ENCODE peak calls at places on chromosomes 3 and 15, in seven cellular contexts. L is tibial nerve, K is K562, W is A549, Y is HepG2, C is stomach, A is SK-N-SH. B is an unnamed sample.

GRCh38 chr15:101123222-101123910 is 128.5 kb downstream of the CHSY1 start:
- DNase-seq in C (no peak), Y (no peak), W (no peak), K (no peak), L (no peak), A (no peak), B (no peak)

GRCh38 chr3:141266797-141267555 is 35.4 kb downstream of the PXYLP1 start:
- DNase-seq in Y (no peak), C (no peak), A (no peak), W (no peak), K (no peak), L (no peak), B (no peak)

GRCh38 chr3:160180581-160181216 is 44.5 kb upstream of the C3orf80 start:
- DNase-seq in Y (no peak), K (no peak), L (no peak), W (no peak), C (no peak), A (peak), B (no peak)

GRCh38 chr3:123365450-123366143 is 83.3 kb downstream of the ADCY5 start:
- DNase-seq in Y (peak), L (no peak), A (peak), K (peak), C (no peak), W (peak), B (peak)

GRCh38 chr15:63896336-63897115 is 62.8 kb upstream of the HERC1 start:
- DNase-seq in Y (peak), W (peak), A (no peak), K (peak), L (no peak), C (no peak), B (peak)

GRCh38 chr3:66431494-66431893 is 69.3 kb downstream of the LRIG1 start:
- DNase-seq in A (no peak), K (no peak), L (peak), Y (no peak), C (no peak), W (no peak), B (no peak)

GRCh38 chr3:58424613-58425012 is 9.0 kb downstream of the PDHB start:
- DNase-seq in Y (no peak), C (no peak), A (no peak), W (no peak), L (no peak), K (no peak), B (no peak)

GRCh38 chr3:159854500-159855124 is 134.0 kb upstream of the IL12A start:
- DNase-seq in L (no peak), W (peak), Y (peak), K (no peak), A (no peak), C (no peak), B (no peak)

GRCh38 chr3:112767177-112767576 is 79.5 kb downstream of the CD200R1L start:
- DNase-seq in A (no peak), L (no peak), C (no peak), W (no peak), Y (no peak), K (no peak), B (no peak)

GRCh38 chr3:4438296-4438695 is 28.8 kb downstream of the SUMF1 start:
- DNase-seq in L (no peak), K (no peak), W (no peak), Y (no peak), C (no peak), A (no peak), B (no peak)

GRCh38 chr15:74786659-74787165 is 4.8 kb downstream of the CSK start:
- DNase-seq in C (no peak), K (no peak), A (no peak), W (no peak), Y (no peak), L (no peak), B (no peak)

GRCh38 chr3:178217479-178217878 is 318.8 kb upstream of the KCNMB2 start:
- DNase-seq in A (no peak), C (no peak), W (no peak), K (no peak), L (no peak), Y (no peak), B (no peak)

GRCh38 chr15:75720787-75721461 is 8.3 kb upstream of the CSPG4 start:
- DNase-seq in C (peak), W (peak), K (peak), A (peak), L (no peak), Y (peak), B (no peak)

GRCh38 chr3:49805884-49806701 is 3.0 kb downstream of the INKA1 start:
- DNase-seq in K (peak), W (no peak), A (peak), C (no peak), L (no peak), Y (no peak), B (peak)

GRCh38 chr15:27850050-27850449 is 249.1 kb downstream of the OCA2 start:
- DNase-seq in C (no peak), Y (no peak), K (no peak), L (no peak), W (no peak), A (no peak), B (no peak)

GRCh38 chr3:126511291-126511690 is 6.3 kb downstream of the UROC1 start:
- DNase-seq in C (no peak), Y (no peak), A (no peak), L (no peak), W (no peak), K (no peak), B (no peak)

GRCh38 chr15:88637841-88638625 is 783 bp upstream of the ISG20 start:
- DNase-seq in L (no peak), W (no peak), A (no peak), C (no peak), Y (peak), K (no peak), B (no peak)

GRCh38 chr15:88636039-88636438 is 2.8 kb upstream of the ISG20 start:
- DNase-seq in C (peak), W (no peak), Y (no peak), K (no peak), A (no peak), L (no peak), B (no peak)

GRCh38 chr15:88636654-88637053 is 2.2 kb upstream of the ISG20 start:
- DNase-seq in Y (no peak), C (no peak), L (no peak), A (no peak), W (no peak), K (no peak), B (no peak)

GRCh38 chr15:88637436-88637835 is 1.4 kb upstream of the ISG20 start:
- DNase-seq in C (no peak), W (no peak), L (no peak), A (no peak), K (no peak), Y (no peak), B (no peak)

GRCh38 chr15:88638626-88639372 is at the start of gene ISG20:
- DNase-seq in A (peak), Y (peak), K (peak), C (peak), W (peak), L (peak), B (peak)
- TF ChIP-seq EP300 in A (no peak), Y (peak), K (peak), C (peak), W (peak), L (peak), B (peak)

GRCh38 chr15:76809704-76810103 is 95.4 kb downstream of the SCAPER start:
- DNase-seq in Y (no peak), W (no peak), K (no peak), C (no peak), A (no peak), L (no peak), B (no peak)

GRCh38 chr15:76812381-76812780 is 92.8 kb downstream of the SCAPER start:
- DNase-seq in Y (no peak), W (no peak), C (no peak), L (no peak), A (no peak), K (no peak), B (no peak)

DNA sequence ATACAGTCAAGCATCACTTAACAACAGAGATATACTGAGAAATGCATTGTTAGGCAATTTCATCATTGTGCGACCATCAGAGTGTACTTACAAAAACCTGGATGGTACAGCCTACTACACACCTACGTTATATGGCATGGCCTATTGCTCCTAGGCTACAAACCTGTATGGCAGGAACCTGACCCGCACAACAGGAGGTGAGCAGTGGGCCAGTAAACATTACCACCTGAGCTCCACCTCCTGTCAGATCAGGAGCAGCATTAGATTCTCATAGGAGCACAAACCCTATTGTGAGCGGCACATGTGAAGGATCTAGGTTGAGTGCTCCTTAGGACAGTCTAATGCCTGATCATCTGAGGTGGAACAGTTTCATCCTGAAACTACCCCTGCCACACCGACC is 89.7 kb downstream of the SCAPER start:
- DNase-seq in L (no peak), C (no peak), W (no peak), K (no peak), Y (no peak), A (no peak), B (no peak)
- TF ChIP-seq EP300 in L (no peak), C (no peak), W (no peak), K (no peak), Y (no peak), A (no peak), B (no peak)

GRCh38 chr3:42376397-42376798 is 34.0 kb downstream of the LYZL4 start:
- DNase-seq in A (no peak), W (no peak), Y (no peak), L (no peak), C (no peak), K (no peak), B (no peak)
- TF ChIP-seq EP300 in A (no peak), W (no peak), Y (no peak), L (no peak), C (no peak), K (no peak), B (no peak)

GRCh38 chr3:102457644-102458043 is 22.8 kb downstream of the ZPLD1 start:
- DNase-seq in Y (no peak), K (no peak), A (no peak), L (no peak), C (no peak), W (no peak), B (no peak)
- TF ChIP-seq EP300 in Y (no peak), K (no peak), A (no peak), L (no peak), C (no peak), W (no peak), B (no peak)

GRCh38 chr15:77419050-77419835 is 661 bp downstream of the PEAK1 start:
- DNase-seq in C (peak), W (peak), L (no peak), K (peak), Y (no peak), A (peak), B (peak)

GRCh38 chr15:77418341-77419049 is 1.4 kb downstream of the PEAK1 start:
- DNase-seq in K (no peak), L (no peak), A (no peak), C (no peak), Y (no peak), W (peak), B (no peak)

GRCh38 chr15:77419836-77420609 is at the start of gene PEAK1:
- DNase-seq in C (peak), K (peak), Y (peak), L (peak), A (peak), W (peak), B (peak)

GRCh38 chr15:77421370-77421700 is 647 bp downstream of the HMG20A start:
- DNase-seq in A (peak), Y (peak), C (no peak), W (peak), K (no peak), L (no peak), B (no peak)

GRCh38 chr15:77420610-77421369 is at the start of gene HMG20A:
- DNase-seq in C (peak), Y (peak), W (peak), K (peak), L (no peak), A (peak), B (peak)
- TF ChIP-seq EP300 in C (no peak), Y (no peak), W (no peak), K (peak), L (peak), A (no peak), B (no peak)

DNA sequence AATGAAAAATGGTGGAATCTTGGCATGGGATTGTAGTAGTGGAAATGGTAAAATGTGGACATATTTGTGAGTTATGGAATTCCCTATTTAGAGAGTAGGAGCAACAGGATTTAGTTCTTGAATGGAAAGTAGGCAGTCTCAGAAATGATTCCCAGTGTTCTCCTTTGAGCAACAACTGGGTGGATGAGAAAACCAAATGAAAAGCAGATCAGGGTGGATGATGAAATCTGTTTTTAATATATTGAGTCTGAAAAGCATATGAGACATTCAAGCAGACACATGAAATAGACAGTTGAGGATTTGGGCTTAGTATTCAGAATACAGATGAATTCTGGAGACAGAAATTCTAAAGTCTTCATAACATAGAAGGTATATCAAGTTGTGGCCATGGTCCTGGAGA is 451.3 kb downstream of the LPP start:
- DNase-seq in W (no peak), C (no peak), Y (no peak), L (no peak), K (no peak), A (no peak), B (no peak)
- TF ChIP-seq EP300 in W (no peak), C (no peak), Y (no peak), L (no peak), K (no peak), A (no peak), B (no peak)

GRCh38 chr15:39209548-39210211 is 371.2 kb upstream of the THBS1 start:
- DNase-seq in C (no peak), Y (peak), A (no peak), L (no peak), K (no peak), W (no peak), B (no peak)

GRCh38 chr15:39211108-39211979 is 369.5 kb upstream of the THBS1 start:
- DNase-seq in A (no peak), L (no peak), K (no peak), Y (peak), C (no peak), W (no peak), B (no peak)

GRCh38 chr15:39216816-39217215 is 364.1 kb upstream of the THBS1 start:
- DNase-seq in C (no peak), K (no peak), Y (no peak), L (no peak), W (no peak), A (no peak), B (no peak)

GRCh38 chr15:39215006-39215405 is 365.9 kb upstream of the THBS1 start:
- DNase-seq in W (no peak), L (no peak), C (no peak), A (no peak), Y (no peak), K (no peak), B (no peak)

GRCh38 chr15:39213385-39213840 is 367.5 kb upstream of the THBS1 start:
- DNase-seq in W (no peak), Y (peak), A (no peak), L (no peak), C (peak), K (peak), B (peak)
- TF ChIP-seq EP300 in W (no peak), Y (no peak), A (no peak), L (no peak), C (no peak), K (no peak), B (no peak)

GRCh38 chr3:53495518-53496501 is 1.4 kb downstream of the CACNA1D start:
- DNase-seq in C (peak), K (no peak), A (peak), Y (no peak), W (no peak), L (no peak), B (no peak)

GRCh38 chr3:53495091-53495517 is 693 bp downstream of the CACNA1D start:
- DNase-seq in W (no peak), L (no peak), K (no peak), A (peak), C (no peak), Y (no peak), B (peak)

GRCh38 chr3:53493618-53493996 is 804 bp upstream of the CACNA1D start:
- DNase-seq in K (no peak), L (no peak), A (no peak), W (no peak), Y (no peak), C (no peak), B (no peak)

GRCh38 chr3:53496984-53497383 is 2.6 kb downstream of the CACNA1D start:
- DNase-seq in A (no peak), C (no peak), L (no peak), Y (no peak), K (no peak), W (no peak), B (no peak)

DNA sequence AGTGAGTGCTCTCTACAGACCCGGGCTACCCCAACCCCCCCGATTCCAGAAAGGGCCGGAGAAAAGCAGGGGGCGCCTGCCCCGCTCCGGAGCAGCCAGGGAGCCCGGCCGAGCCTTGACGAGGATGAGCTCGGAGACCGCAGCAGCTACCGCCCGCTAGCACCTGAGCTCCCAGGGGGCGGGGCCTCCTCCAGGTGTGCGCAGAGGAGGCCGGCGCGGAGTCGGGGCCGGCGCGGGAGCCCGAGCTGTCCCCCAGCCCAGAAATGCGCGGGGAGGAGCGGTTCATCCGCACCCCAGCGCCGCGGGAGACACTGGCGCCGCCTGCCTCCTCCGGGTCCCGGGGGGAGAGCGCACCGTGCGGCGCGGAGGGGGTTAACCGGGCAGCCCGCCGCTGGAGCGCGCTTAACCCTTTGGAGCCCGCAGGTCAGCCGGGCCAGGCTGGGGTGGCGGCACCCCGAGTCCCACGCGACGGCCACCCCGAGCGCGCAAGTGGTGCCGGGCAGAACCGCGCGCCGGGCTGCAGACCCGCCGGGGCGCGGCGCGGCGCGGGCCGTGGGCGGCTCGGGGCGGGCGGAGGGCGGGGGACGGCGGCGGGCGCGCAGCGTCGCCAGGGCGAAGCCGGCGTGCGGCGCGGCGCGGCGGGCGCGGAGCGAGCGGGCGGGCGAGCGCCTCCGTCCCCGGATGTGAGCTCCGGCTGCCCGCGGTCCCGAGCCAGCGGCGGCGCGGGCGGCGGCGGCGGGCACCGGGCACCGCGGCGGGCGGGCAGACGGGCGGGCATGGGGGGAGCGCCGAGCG is at the start of gene CACNA1D:
- DNase-seq in W (no peak), K (no peak), Y (no peak), L (no peak), C (peak), A (peak), B (peak)
- TF ChIP-seq EP300 in W (no peak), K (no peak), Y (no peak), L (no peak), C (no peak), A (no peak), B (no peak)

DNA sequence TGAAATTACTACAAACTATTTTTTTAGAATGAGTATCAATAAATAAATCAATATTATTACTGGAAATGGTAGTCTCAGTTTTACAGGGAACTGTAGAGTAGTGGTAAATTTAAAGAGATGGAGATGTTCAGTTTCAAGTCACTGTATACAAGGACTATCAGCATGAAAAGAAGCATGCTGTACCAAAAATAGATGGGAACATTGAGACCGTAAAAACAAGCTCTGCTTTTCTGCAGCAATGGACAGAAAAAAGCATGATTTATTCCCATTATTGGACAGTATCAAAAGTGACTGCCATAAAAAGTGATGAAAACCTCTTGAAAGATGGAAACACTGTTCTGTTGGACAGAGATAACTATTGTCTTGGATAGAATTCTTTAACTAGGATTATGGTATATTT is 187.2 kb downstream of the EPHA6 start:
- DNase-seq in A (no peak), C (no peak), L (no peak), W (no peak), K (no peak), Y (no peak), B (no peak)
- TF ChIP-seq EP300 in A (no peak), C (no peak), L (no peak), W (no peak), K (no peak), Y (no peak), B (no peak)

GRCh38 chr3:122057676-122058075 is 2.5 kb downstream of the CD86 start:
- DNase-seq in W (no peak), Y (no peak), L (no peak), C (no peak), A (no peak), K (no peak), B (no peak)

GRCh38 chr3:122055215-122055614 is at the start of gene CD86:
- DNase-seq in A (no peak), C (no peak), L (no peak), K (no peak), W (no peak), Y (no peak), B (no peak)

GRCh38 chr3:122058294-122058693 is 3.1 kb downstream of the CD86 start:
- DNase-seq in L (no peak), Y (no peak), K (no peak), W (no peak), C (no peak), A (no peak), B (no peak)

DNA sequence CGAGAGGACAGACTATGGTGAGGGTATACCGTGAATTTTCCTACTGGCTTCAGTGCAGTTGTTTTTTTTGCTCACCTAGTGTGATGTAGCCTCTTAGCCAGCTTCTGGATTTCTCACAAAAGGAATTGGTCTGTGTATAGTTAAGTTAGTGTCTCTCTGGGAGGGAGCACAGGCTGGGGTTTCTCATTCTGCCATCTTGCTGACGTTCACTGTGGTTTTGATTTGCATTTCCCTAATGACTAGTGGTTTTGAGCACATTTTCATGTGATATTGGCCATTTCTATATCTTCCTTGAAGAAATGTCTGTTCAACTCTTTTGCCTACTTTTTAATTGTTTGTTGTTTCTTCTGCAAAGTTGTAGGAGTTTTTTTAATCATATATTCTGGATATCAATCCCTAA is 2.2 kb upstream of the CD86 start:
- DNase-seq in K (no peak), A (no peak), L (no peak), C (no peak), Y (no peak), W (no peak), B (no peak)
- TF ChIP-seq EP300 in K (no peak), A (no peak), L (no peak), C (no peak), Y (no peak), W (no peak), B (no peak)

B was measured in ovary.